ENCODE peak calls at places on chromosome 12, in five cellular contexts. K, H, G, X and J are unnamed samples.

GRCh38 chr12:52004042-52004648 is 2.6 kb upstream of the TAMALIN start:
- DNase-seq in G (peak), X (peak), K (peak), H (peak), J (no peak)

GRCh38 chr12:108966378-108967151 is 54.3 kb downstream of the SVOP start:
- DNase-seq in H (no peak), K (no peak), X (no peak), G (no peak), J (no peak)

GRCh38 chr12:32270818-32271710 is 128.3 kb upstream of the FGD4 start:
- DNase-seq in G (peak), X (peak), H (peak), K (no peak), J (no peak)

GRCh38 chr12:127422935-127423585 is 843.9 kb upstream of the TMEM132C start:
- DNase-seq in G (no peak), X (no peak), H (no peak), K (no peak), J (no peak)

GRCh38 chr12:100681074-100681473 is 107.6 kb downstream of the GAS2L3 start:
- DNase-seq in X (no peak), G (no peak), K (no peak), H (no peak), J (no peak)

GRCh38 chr12:23729354-23729753 is 220.1 kb downstream of the SOX5 start:
- DNase-seq in K (no peak), G (peak), H (peak), X (no peak), J (no peak)

GRCh38 chr12:127729381-127729780 is 537.6 kb upstream of the TMEM132C start:
- DNase-seq in X (no peak), K (no peak), H (peak), G (no peak), J (no peak)

GRCh38 chr12:2640709-2641108 is 154.1 kb upstream of the FKBP4 start:
- DNase-seq in K (no peak), X (no peak), H (peak), G (peak), J (no peak)

DNA sequence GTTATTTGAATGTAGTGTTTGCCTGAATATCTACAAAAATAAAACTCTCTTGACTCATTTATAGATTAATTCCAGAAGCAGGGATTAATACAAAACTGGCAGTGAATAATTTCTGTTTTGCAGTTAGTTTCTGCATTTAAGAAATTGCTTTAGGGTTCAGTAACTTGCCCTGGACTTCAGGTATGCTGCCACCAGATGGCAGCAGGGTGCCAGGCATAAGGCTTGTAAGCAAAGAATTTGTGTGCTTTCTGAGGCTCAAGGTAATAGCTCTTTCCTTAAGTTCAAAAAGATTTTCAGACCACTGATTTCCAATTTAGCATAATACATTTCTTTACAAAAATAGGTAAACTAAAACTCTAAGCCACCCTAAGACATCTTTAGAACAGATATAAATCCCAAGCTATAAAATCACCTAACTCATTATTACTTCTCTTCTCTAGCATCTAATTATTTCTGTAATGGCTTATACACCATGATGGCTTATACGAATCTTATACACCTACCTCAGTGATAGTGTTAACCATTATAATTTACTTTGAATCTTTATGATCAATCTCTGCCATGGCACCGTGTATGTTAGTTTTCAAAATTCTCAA is 398.3 kb downstream of the APAF1 start:
- DNase-seq in G (peak), H (peak), X (peak), K (peak), J (no peak)
- TF ChIP-seq CTCF in G (peak), H (peak), X (peak), K (peak), J (peak)

DNA sequence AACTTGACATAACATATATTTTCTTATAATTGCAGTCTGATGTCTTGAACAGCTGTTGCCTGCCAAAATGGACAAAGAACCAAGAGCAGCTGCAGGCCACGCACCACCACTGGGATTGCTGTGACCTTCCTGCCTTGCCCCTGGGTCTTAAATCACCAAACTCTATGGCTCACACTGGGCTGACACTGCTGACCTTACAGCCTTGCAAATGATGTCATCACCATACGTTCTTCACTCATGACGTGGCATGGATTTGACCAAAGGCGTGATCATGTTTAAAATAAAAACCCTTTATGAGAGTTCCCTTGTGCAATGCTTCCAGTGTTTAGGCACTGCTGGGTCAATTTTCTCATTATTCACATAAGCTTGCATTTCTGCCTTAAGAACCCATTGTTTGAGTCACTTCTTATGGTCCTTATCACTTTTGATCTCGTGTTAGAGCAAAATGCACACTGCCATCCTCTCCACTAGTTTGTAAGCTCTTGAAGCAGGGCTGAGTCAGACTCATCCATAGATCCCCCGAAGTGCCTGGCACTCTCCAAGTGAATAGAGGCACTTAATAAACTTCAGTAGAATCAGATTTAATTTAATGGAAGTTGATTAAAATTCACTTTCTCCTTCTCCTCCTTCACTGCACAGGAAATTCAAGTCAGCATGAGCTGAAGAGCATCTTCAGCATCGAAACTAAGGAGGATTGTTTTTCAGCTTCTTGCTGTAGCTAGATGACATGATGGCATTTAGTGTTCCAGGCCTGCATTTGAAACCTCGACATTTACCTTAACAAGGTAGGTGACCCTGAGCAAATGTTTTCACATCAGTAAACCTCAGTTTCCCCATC is 132.4 kb upstream of the PZP start:
- DNase-seq in K (no peak), G (peak), X (no peak), H (no peak), J (no peak)
- TF ChIP-seq CTCF in K (no peak), G (no peak), X (no peak), H (no peak), J (no peak)

GRCh38 chr12:123798518-123798917 is 36.4 kb downstream of the DNAH10 start:
- DNase-seq in H (no peak), K (no peak), G (no peak), X (no peak), J (no peak)

GRCh38 chr12:123805119-123805518 is 43.0 kb downstream of the DNAH10 start:
- DNase-seq in H (no peak), G (no peak), X (no peak), K (no peak), J (no peak)

GRCh38 chr12:123799227-123799626 is 37.1 kb downstream of the DNAH10 start:
- DNase-seq in K (no peak), H (no peak), X (no peak), G (no peak), J (no peak)

GRCh38 chr12:123807002-123807401 is 44.9 kb downstream of the DNAH10 start:
- DNase-seq in H (no peak), X (no peak), K (no peak), G (no peak), J (no peak)

DNA sequence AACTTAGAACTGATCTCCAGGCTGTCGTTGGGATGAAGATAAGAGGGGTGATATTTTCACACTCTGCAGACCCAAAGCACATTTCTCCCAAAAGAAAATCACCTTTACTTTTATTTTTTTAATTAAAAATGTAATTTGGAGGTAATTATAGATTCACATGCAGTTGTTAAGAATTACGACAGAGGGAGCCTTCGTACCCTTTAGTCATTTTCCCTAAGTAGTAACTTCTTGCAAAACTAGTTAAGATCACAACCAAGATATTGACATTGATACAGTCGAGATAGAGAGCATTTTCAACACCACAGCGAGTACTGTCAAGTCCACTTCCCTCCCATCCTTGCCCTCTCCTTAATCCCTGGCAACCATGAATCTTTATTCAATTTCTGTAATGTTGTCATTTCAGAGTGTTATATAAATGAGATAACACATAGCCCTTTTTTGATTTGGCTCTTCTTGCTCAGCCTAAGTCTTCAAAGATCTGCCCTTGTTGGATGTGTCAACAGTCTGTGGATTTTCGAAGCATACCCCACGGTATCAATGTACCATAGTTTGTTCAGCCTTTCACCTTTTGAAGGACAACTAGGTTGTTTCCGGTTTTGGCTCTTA is 39.6 kb downstream of the DNAH10 start:
- DNase-seq in G (peak), K (no peak), X (no peak), H (peak), J (no peak)
- TF ChIP-seq CTCF in G (peak), K (peak), X (peak), H (peak), J (no peak)

GRCh38 chr12:53065470-53065869 is 13.7 kb downstream of the SPRYD3 start:
- DNase-seq in G (no peak), H (no peak), K (no peak), X (no peak), J (no peak)

GRCh38 chr12:53062977-53063707 is 13.3 kb downstream of the TNS2 start:
- DNase-seq in K (no peak), H (no peak), X (no peak), G (no peak), J (no peak)

GRCh38 chr12:53064613-53065415 is 14.4 kb downstream of the SPRYD3 start:
- DNase-seq in X (no peak), K (no peak), G (no peak), H (no peak), J (no peak)

GRCh38 chr12:53062011-53062961 is 12.4 kb downstream of the TNS2 start:
- DNase-seq in G (no peak), H (no peak), K (no peak), X (no peak), J (no peak)

DNA sequence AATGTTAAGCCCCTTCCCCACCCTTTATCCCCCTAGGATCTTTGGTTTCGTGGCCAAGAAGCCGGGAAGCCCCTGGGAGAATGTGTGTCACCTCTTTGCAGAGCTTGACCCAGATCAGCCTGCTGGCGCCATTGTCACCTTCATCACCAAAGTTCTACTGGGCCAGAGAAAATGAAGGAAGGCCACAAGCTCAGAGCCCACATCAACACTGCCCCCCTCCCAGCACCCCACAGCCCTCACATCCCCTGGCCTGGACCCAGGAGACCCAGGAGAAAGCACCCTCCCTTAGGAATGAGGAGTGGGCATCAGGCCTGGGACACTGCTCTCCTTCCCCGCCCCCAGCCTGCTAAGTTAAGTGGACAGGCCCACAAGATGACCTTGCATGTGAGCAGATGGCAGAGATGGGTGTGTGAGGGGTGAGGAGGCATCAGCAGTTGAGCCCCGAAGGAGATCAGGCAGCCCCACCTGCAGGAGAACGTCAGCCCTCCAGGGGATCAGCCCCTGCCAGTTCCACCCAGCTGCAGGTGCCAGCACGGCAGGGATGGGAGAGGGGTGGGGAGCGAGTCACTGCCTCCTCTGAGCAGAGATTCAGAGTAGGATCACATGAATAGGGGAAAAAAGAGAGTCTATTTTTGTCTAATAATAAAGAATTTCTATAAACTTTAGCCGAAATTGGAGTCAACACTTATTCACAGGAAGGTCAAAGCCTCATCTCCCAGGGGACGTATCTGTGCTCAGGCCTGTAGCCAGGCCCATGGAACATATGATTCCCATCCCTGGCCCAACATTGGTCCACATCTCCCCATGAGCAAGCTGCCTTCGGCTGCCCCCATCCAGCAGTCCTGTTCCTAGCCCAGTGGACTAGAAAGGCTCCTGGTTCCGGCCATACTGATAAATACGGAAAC is 14.1 kb downstream of the TNS2 start:
- DNase-seq in H (peak), K (no peak), G (peak), X (no peak), J (no peak)
- TF ChIP-seq CTCF in H (no peak), K (no peak), G (no peak), X (no peak), J (no peak)

DNA sequence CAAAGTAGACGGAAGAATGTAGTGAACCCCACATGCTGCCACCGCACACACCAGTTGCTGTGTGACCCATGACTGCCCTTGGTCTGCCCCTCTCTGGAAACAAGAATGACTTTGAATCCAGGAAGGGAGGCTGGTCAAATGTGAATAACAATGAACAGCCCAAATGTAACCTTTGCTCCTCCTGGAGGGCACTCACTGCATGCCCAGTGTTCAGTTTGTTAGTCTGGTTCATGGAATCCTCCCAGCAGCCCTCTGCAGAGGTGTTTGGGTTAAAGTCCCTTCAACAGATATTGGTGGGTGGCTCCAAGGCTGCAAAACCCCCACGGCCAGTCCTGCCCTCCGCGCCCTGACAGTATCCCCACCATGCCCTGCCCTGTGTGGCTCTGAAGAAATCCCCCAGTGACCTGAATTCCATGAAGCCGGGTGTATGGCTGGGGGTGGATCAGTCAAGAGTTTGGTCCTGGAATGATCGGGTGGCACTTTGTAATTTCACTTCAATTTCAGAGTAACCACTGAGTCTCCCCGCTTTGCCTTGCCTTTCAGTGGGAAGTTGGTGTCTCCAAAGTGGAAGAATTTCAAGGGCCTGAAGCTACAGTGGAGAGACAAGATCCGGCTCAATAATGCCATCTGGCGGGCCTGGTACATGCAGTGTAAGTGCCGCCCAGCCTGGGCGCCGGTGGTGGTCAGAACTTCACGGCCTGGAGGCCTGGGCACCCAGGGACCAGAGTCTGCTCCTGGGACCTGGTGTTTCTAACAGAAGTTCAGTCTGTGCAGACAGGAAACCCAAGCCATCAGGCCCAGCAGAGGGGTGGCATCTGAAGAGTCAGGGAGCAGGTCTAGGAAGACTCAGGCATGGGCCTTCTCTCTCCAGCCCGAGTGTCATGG is 47.1 kb downstream of the IL31 start:
- DNase-seq in X (no peak), H (peak), G (no peak), K (no peak), J (no peak)
- TF ChIP-seq CTCF in X (no peak), H (peak), G (no peak), K (no peak), J (no peak)

GRCh38 chr12:13913371-13913770 is 68.0 kb downstream of the GRIN2B start:
- DNase-seq in G (no peak), X (no peak), K (no peak), H (no peak), J (no peak)
- TF ChIP-seq CTCF in G (no peak), X (no peak), K (no peak), H (no peak), J (no peak)